ENCODE peak calls at places on chromosomes 11 and 22, in five cellular contexts. T, A, K, E and Q are unnamed samples.

GRCh38 chr22:30541979-30542810 is 4.3 kb downstream of the SEC14L6 start:
- DNase-seq in T (no peak), K (no peak), A (no peak), E (no peak), Q (no peak)

GRCh38 chr11:86140334-86140733 is 71.5 kb upstream of the PICALM start:
- DNase-seq in K (no peak), E (no peak), T (no peak), A (no peak), Q (no peak)

GRCh38 chr22:20423636-20424511 is 13.8 kb downstream of the SCARF2 start:
- DNase-seq in T (no peak), K (no peak), A (no peak), E (no peak), Q (no peak)

GRCh38 chr11:13229675-13230359 is 47.8 kb upstream of the BMAL1 start:
- DNase-seq in A (no peak), K (no peak), E (no peak), T (no peak), Q (no peak)

GRCh38 chr22:42623756-42624446 is 9.2 kb upstream of the POLDIP3 start:
- DNase-seq in E (peak), A (peak), T (no peak), K (no peak), Q (no peak)

GRCh38 chr22:29994027-29994715 is 86.1 kb upstream of the HORMAD2 start:
- DNase-seq in T (peak), A (peak), K (peak), E (no peak), Q (peak)

GRCh38 chr22:26550498-26551033 is 38.3 kb upstream of the TFIP11 start:
- DNase-seq in K (no peak), T (no peak), E (peak), A (peak), Q (peak)

GRCh38 chr11:2776351-2777061 is 76.7 kb upstream of the KCNQ1OT1 start:
- DNase-seq in K (no peak), T (no peak), E (peak), A (no peak), Q (no peak)

GRCh38 chr11:84962018-84962417 is 665.1 kb downstream of the DLG2 start:
- DNase-seq in K (no peak), E (no peak), T (no peak), A (no peak), Q (no peak)

GRCh38 chr22:40044102-40044869 is 49.5 kb downstream of the FAM83F start:
- DNase-seq in A (peak), K (peak), T (peak), E (peak), Q (peak)

GRCh38 chr11:11533751-11534150 is 88.1 kb downstream of the GALNT18 start:
- DNase-seq in A (no peak), K (no peak), T (no peak), E (no peak), Q (no peak)

GRCh38 chr11:78203184-78203583 is 14.5 kb downstream of the USP35 start:
- DNase-seq in T (no peak), A (no peak), K (no peak), E (no peak), Q (no peak)

GRCh38 chr11:87493516-87493915 is 455.8 kb downstream of the TMEM135 start:
- DNase-seq in A (peak), E (no peak), T (no peak), K (no peak), Q (no peak)

GRCh38 chr22:21098099-21098671 is 52.4 kb downstream of the LRRC74B start:
- DNase-seq in E (no peak), A (no peak), K (peak), T (peak), Q (no peak)

GRCh38 chr22:42711281-42711731 is 9.4 kb downstream of the A4GALT start:
- DNase-seq in T (no peak), K (no peak), E (no peak), A (no peak), Q (no peak)

GRCh38 chr11:108122166-108122628 is 830 bp downstream of the ACAT1 start:
- DNase-seq in T (peak), A (peak), E (no peak), K (peak), Q (peak)

GRCh38 chr11:60874421-60875365 is 7.4 kb downstream of the ZP1 start:
- DNase-seq in A (no peak), T (no peak), K (no peak), E (no peak), Q (no peak)

GRCh38 chr11:23688835-23689234 is 808.0 kb upstream of the LUZP2 start:
- DNase-seq in E (no peak), K (peak), T (no peak), A (peak), Q (peak)

GRCh38 chr11:14411818-14412217 is 52.8 kb upstream of the RRAS2 start:
- DNase-seq in E (no peak), K (no peak), A (peak), T (peak), Q (no peak)

GRCh38 chr11:117547188-117547831 is 219.7 kb downstream of the CEP164 start:
- DNase-seq in A (no peak), T (no peak), K (no peak), E (no peak), Q (no peak)